ENCODE peak calls at places on chromosomes 16 and 17, in six cellular contexts. F, K, E, O, T and S are unnamed samples.

GRCh38 chr16:9949396-9949795 is 232.8 kb downstream of the GRIN2A start:
- DNase-seq in F (no peak), K (no peak), E (no peak), O (no peak), T (no peak), S (no peak)

GRCh38 chr17:40921026-40921425 is 16.4 kb downstream of the KRT23 start:
- DNase-seq in F (no peak), K (no peak), E (no peak), O (no peak), T (no peak), S (no peak)

GRCh38 chr17:74930535-74931036 is 5.1 kb upstream of the OTOP3 start:
- DNase-seq in F (no peak), K (no peak), E (no peak), O (no peak), T (no peak), S (no peak)

GRCh38 chr17:12250973-12251372 is 230.3 kb downstream of the MAP2K4 start:
- DNase-seq in F (no peak), K (no peak), E (no peak), O (no peak), T (no peak), S (no peak)

GRCh38 chr16:1379863-1380174 is 28.1 kb downstream of the GNPTG start:
- DNase-seq in F (no peak), K (no peak), E (no peak), O (no peak), T (no peak), S (no peak)

GRCh38 chr17:4607773-4608187 is 23.5 kb downstream of the SMTNL2 start:
- DNase-seq in F (peak), K (peak), E (no peak), O (peak), T (peak), S (peak)

GRCh38 chr16:51569204-51569911 is 418.3 kb upstream of the SALL1 start:
- DNase-seq in F (no peak), K (no peak), E (no peak), O (peak), T (peak), S (no peak)

GRCh38 chr17:81002013-81002384 is 10.4 kb downstream of the CHMP6 start:
- DNase-seq in F (no peak), K (no peak), E (peak), O (no peak), T (no peak), S (no peak)

GRCh38 chr16:54657058-54657708 is 273.5 kb upstream of the IRX5 start:
- DNase-seq in F (no peak), K (no peak), E (no peak), O (peak), T (peak), S (no peak)

GRCh38 chr16:2979669-2980226 is 498 bp downstream of the PKMYT1 start:
- DNase-seq in F (no peak), K (no peak), E (no peak), O (peak), T (no peak), S (peak)

GRCh38 chr17:40111221-40112128 is 10.3 kb upstream of the MSL1 start:
- DNase-seq in F (peak), K (peak), E (peak), O (peak), T (peak), S (peak)

GRCh38 chr17:66508896-66509843 is 206.8 kb downstream of the PRKCA start:
- DNase-seq in F (peak), K (peak), E (peak), O (peak), T (peak), S (peak)

GRCh38 chr16:87945351-87946042 is 5.7 kb upstream of the BANP start:
- DNase-seq in F (peak), K (peak), E (no peak), O (peak), T (peak), S (peak)

GRCh38 chr17:1588781-1589585 is 26.4 kb upstream of the PITPNA start:
- DNase-seq in F (no peak), K (no peak), E (no peak), O (peak), T (no peak), S (no peak)

GRCh38 chr17:80951121-80952090 is 40.2 kb upstream of the CHMP6 start:
- DNase-seq in F (no peak), K (peak), E (no peak), O (no peak), T (no peak), S (no peak)

GRCh38 chr17:82663381-82664275 is 15.4 kb upstream of the WDR45B start:
- DNase-seq in F (no peak), K (no peak), E (peak), O (no peak), T (no peak), S (no peak)

GRCh38 chr17:63919311-63919723 is 678 bp upstream of the GH1 start:
- DNase-seq in F (peak), K (peak), E (no peak), O (peak), T (peak), S (peak)

DNA sequence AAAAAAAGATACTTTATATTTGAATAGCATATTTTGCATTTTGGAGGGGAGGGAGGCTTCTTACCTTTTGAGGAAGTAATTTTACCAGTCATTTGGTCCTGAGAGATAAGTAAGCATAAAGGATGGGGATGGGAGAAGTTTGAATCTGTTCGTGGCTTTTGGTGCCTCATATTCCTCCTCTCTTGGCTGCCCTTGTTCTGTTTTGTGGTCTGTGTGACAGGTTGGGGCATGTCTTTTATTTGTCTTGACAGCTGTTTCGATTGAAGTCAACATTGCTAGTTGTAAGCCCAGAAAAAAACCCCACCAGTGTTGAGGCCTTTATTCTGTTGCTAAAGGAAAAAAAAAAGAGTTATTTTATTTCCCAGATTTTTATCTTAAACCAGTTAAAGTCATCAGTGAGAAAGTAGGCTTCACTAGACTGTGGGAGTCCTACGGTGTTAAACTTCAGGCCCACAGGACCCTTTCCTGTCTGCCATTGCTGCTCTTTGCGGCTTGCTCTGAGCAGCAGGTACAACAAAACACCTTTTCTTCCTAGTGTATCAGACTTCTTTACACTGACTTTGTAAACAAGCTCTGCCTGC is 11.4 kb downstream of the SLC7A6 start:
- DNase-seq in F (no peak), K (no peak), E (no peak), O (no peak), T (no peak), S (no peak)
- H3K4me3 ChIP-seq in F (no peak), K (no peak), E (no peak), O (no peak), T (no peak), S (no peak)

DNA sequence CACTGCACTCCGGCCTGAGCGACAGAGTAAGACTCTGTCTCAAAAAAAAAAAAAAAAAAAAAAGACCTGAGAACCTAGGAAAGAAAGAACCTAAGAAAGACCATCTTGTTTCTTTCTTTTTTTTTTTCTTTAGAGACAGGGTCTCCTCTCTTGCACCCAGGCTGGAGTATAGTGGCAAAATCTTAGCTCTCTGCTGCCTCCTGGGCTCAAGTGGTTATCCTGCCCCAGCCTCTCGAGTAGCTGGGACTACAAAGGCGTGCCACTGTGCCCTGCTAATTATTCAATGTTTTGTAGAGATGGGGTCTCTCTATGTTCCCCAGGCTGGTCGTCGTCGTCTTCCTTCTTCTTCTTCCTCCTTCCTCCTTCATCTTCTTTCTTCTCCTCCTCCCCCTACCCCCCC is 7.8 kb upstream of the BIRC5 start:
- DNase-seq in F (no peak), K (no peak), E (no peak), O (no peak), T (no peak), S (no peak)
- TF ChIP-seq CTCF in F (no peak), K (no peak), E (no peak), O (peak), T (no peak), S (no peak)

GRCh38 chr17:69912819-69913218 is 162.2 kb upstream of the KCNJ16 start:
- DNase-seq in F (no peak), K (no peak), E (no peak), O (no peak), T (no peak), S (no peak)
- H3K4me3 ChIP-seq in F (no peak), K (peak), E (no peak), O (no peak), T (no peak), S (no peak)

GRCh38 chr16:67390816-67391423 is 2.4 kb downstream of the TPPP3 start:
- DNase-seq in F (no peak), K (peak), E (no peak), O (no peak), T (no peak), S (no peak)

GRCh38 chr16:67392301-67393059 is 818 bp downstream of the TPPP3 start:
- DNase-seq in F (no peak), K (peak), E (no peak), O (no peak), T (no peak), S (no peak)

GRCh38 chr16:67393111-67393789 is at the start of gene TPPP3:
- DNase-seq in F (peak), K (peak), E (peak), O (peak), T (peak), S (peak)

GRCh38 chr16:67389911-67390815 is 3.1 kb downstream of the TPPP3 start:
- DNase-seq in F (no peak), K (peak), E (no peak), O (no peak), T (no peak), S (no peak)

DNA sequence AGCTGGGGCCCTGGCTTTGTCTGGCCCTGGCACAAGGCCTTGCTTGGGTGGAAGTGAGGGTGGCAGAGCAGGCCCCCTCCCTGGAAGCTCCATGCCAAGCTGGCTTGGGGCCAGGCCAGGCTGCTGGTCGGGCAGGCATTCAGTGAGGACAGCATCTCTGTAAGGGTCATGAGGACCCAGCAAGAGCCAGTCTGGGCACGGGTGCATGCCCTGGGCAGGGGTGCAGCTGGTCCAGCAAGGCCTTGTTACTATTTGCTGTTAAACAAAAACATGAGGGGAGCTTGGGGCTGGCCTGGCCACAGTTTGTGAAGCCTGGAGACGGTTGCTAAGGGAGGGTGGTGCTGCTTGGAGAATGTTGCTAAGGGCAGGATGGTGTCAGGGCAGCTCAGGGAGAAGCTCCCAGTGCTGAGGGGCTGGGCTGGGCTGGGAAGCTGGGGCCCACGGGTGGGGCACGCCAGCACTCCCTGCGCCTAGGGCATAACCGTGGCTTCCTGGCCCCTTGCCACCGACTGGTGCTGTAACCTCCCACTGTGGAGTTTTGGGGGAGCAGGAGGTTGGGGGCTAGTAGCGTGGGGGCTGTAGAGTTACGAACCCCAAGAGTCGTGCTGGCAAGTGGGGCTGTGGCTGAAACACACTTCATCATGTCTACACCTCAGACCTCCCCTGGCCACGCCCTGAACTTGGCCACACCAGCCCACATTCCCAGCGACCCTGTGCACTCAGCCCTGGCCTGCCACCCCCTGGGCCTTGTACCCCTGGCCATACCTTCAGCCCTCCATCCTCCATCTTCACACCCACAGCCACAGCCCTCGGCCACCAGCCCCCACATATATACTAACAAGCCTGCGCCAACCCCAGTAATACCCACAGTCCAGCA is 1.6 kb downstream of the TPPP3 start:
- DNase-seq in F (no peak), K (peak), E (no peak), O (no peak), T (peak), S (no peak)
- TF ChIP-seq CTCF in F (no peak), K (no peak), E (no peak), O (no peak), T (no peak), S (no peak)

GRCh38 chr17:7018331-7018964 is 4.4 kb upstream of the BCL6B start:
- DNase-seq in F (peak), K (peak), E (no peak), O (no peak), T (peak), S (peak)
- H3K4me3 ChIP-seq in F (peak), K (peak), E (peak), O (no peak), T (peak), S (peak)

GRCh38 chr16:48106445-48106844 is 49.3 kb downstream of the ABCC12 start:
- DNase-seq in F (no peak), K (no peak), E (no peak), O (no peak), T (no peak), S (no peak)
- TF ChIP-seq CTCF in F (no peak), K (no peak), E (no peak), O (no peak), T (no peak), S (no peak)

GRCh38 chr17:8829036-8829941 is 30.1 kb upstream of the MFSD6L start:
- DNase-seq in F (no peak), K (no peak), E (no peak), O (no peak), T (no peak), S (no peak)
- H3K4me3 ChIP-seq in F (no peak), K (no peak), E (no peak), O (no peak), T (no peak), S (no peak)